ENCODE peak calls at places on chromosomes 11 and 22, in nine cellular contexts. U is hepatic stellate cell, W is cardiac fibroblast, O is HEK293T, M is immature natural killer cell, P is GM23248, X is amniotic stem cell, V is MM.1S, G is midbrain. S is an unnamed sample.

GRCh38 chr11:88414981-88415391 is 77.5 kb upstream of the CTSC start:
- DNase-seq in U (no peak), W (peak), O (no peak), M (peak), P (no peak), X (no peak), V (peak), G (no peak), S (no peak)

GRCh38 chr22:47290706-47291430 is 528.4 kb downstream of the TBC1D22A start:
- DNase-seq in U (no peak), W (no peak), O (no peak), M (no peak), P (no peak), X (no peak), V (no peak), G (no peak), S (no peak)

GRCh38 chr11:74085542-74085892 is 76.6 kb upstream of the UCP3 start:
- DNase-seq in U (no peak), W (peak), O (no peak), M (no peak), P (peak), X (no peak), V (no peak), G (peak), S (no peak)

GRCh38 chr22:19182472-19183157 is 4.1 kb upstream of the SLC25A1 start:
- DNase-seq in U (no peak), W (no peak), O (no peak), M (no peak), P (no peak), X (no peak), V (no peak), G (no peak), S (no peak)

GRCh38 chr11:71563401-71563800 is 2.0 kb upstream of the KRTAP5-10 start:
- DNase-seq in U (peak), W (peak), O (peak), M (no peak), P (peak), X (peak), V (peak), G (peak), S (peak)

GRCh38 chr22:20430641-20431519 is 6.7 kb downstream of the SCARF2 start:
- DNase-seq in U (no peak), W (no peak), O (no peak), M (peak), P (peak), X (no peak), V (no peak), G (no peak), S (peak)

GRCh38 chr11:67408437-67409200 is 4.7 kb downstream of the TBC1D10C start:
- DNase-seq in U (no peak), W (no peak), O (no peak), M (no peak), P (no peak), X (no peak), V (no peak), G (no peak), S (no peak)

GRCh38 chr11:2691991-2692841 is 7.6 kb downstream of the KCNQ1OT1 start:
- DNase-seq in U (no peak), W (no peak), O (peak), M (no peak), P (no peak), X (no peak), V (no peak), G (no peak), S (no peak)

GRCh38 chr11:128492903-128493569 is 94.3 kb downstream of the ETS1 start:
- DNase-seq in U (no peak), W (no peak), O (no peak), M (peak), P (peak), X (no peak), V (peak), G (no peak), S (no peak)

GRCh38 chr22:21974058-21974649 is 8.4 kb downstream of the TOP3B start:
- DNase-seq in U (no peak), W (no peak), O (no peak), M (no peak), P (no peak), X (no peak), V (no peak), G (no peak), S (no peak)

GRCh38 chr11:1508986-1509385 is 22.4 kb upstream of the MOB2 start:
- DNase-seq in U (no peak), W (no peak), O (no peak), M (no peak), P (no peak), X (no peak), V (no peak), G (no peak), S (no peak)

GRCh38 chr22:30015229-30015797 is 65.0 kb upstream of the HORMAD2 start:
- DNase-seq in U (no peak), W (peak), O (no peak), M (no peak), P (no peak), X (no peak), V (no peak), G (no peak), S (no peak)

GRCh38 chr11:116788534-116788933 is 711 bp upstream of the ZPR1 start:
- DNase-seq in U (no peak), W (no peak), O (no peak), M (no peak), P (no peak), X (no peak), V (no peak), G (no peak), S (no peak)

GRCh38 chr22:26615149-26615548 is 2.7 kb downstream of the CRYBB1 start:
- DNase-seq in U (no peak), W (no peak), O (no peak), M (no peak), P (no peak), X (no peak), V (peak), G (no peak), S (no peak)

GRCh38 chr11:13207665-13208594 is 69.7 kb upstream of the BMAL1 start:
- DNase-seq in U (peak), W (peak), O (no peak), M (no peak), P (peak), X (peak), V (peak), G (no peak), S (peak)

GRCh38 chr11:22539851-22540376 is 85.7 kb downstream of the FANCF start:
- DNase-seq in U (no peak), W (peak), O (peak), M (no peak), P (peak), X (peak), V (peak), G (peak), S (peak)

GRCh38 chr11:118051611-118052461 is 25.0 kb upstream of the TMPRSS4 start:
- DNase-seq in U (no peak), W (no peak), O (no peak), M (peak), P (no peak), X (no peak), V (peak), G (no peak), S (no peak)

GRCh38 chr22:44192098-44192810 is 11.5 kb downstream of the PARVG start:
- DNase-seq in U (no peak), W (peak), O (peak), M (peak), P (peak), X (no peak), V (peak), G (no peak), S (no peak)

GRCh38 chr11:66653123-66653522 is 14.6 kb downstream of the RBM4 start:
- DNase-seq in U (no peak), W (no peak), O (no peak), M (no peak), P (peak), X (no peak), V (no peak), G (no peak), S (no peak)

GRCh38 chr11:65565624-65566453 is 4.4 kb upstream of the ZNRD2 start:
- DNase-seq in U (no peak), W (peak), O (no peak), M (peak), P (peak), X (no peak), V (no peak), G (no peak), S (no peak)

GRCh38 chr11:65920035-65920802 is 993 bp downstream of the DRAP1 start:
- DNase-seq in U (no peak), W (no peak), O (no peak), M (no peak), P (peak), X (no peak), V (no peak), G (no peak), S (no peak)

GRCh38 chr11:122697636-122698167 is 42.2 kb downstream of the UBASH3B start:
- DNase-seq in U (no peak), W (peak), O (no peak), M (no peak), P (peak), X (no peak), V (peak), G (no peak), S (no peak)

GRCh38 chr11:123853038-123853437 is 32.4 kb downstream of the TMEM225 start:
- DNase-seq in U (no peak), W (no peak), O (no peak), M (no peak), P (no peak), X (no peak), V (no peak), G (no peak), S (no peak)

S was measured in AG08396.